ENCODE peak calls at places on chromosomes 2 and 18, in four cellular contexts. One of them, this sample, is unnamed.

GRCh38 chr18:63924551-63924950 is 16.8 kb downstream of the SERPINB10 start:
- DNase-seq in brain microvascular endothelial cell: no peak
- DNase-seq in colonic mucosa: no peak
- DNase-seq in PC-3: no peak
- DNase-seq in this sample: no peak

GRCh38 chr2:45688479-45689298 is 37.2 kb downstream of the PRKCE start:
- DNase-seq in brain microvascular endothelial cell: no peak
- DNase-seq in colonic mucosa: no peak
- DNase-seq in PC-3: no peak
- DNase-seq in this sample: no peak

GRCh38 chr18:36377626-36378025 is 80.1 kb downstream of the FHOD3 start:
- DNase-seq in brain microvascular endothelial cell: no peak
- DNase-seq in PC-3: no peak
- DNase-seq in colonic mucosa: no peak
- DNase-seq in this sample: no peak

GRCh38 chr18:55478301-55478660 is 109.7 kb downstream of the TCF4 start:
- DNase-seq in PC-3: no peak
- DNase-seq in brain microvascular endothelial cell: no peak
- DNase-seq in colonic mucosa: no peak
- DNase-seq in this sample: no peak

GRCh38 chr2:213227458-213227857 is 56.8 kb upstream of the SPAG16 start:
- DNase-seq in PC-3: no peak
- DNase-seq in colonic mucosa: no peak
- DNase-seq in brain microvascular endothelial cell: no peak
- DNase-seq in this sample: peak; percentile 56

GRCh38 chr2:191622374-191623320 is 55.3 kb upstream of the NABP1 start:
- DNase-seq in brain microvascular endothelial cell: no peak
- DNase-seq in PC-3: peak; percentile 62
- DNase-seq in colonic mucosa: no peak
- DNase-seq in this sample: peak; percentile 46

GRCh38 chr2:212842544-212843185 is 304.1 kb upstream of the ERBB4 start:
- DNase-seq in colonic mucosa: no peak
- DNase-seq in PC-3: peak; percentile 71
- DNase-seq in brain microvascular endothelial cell: peak; percentile 68
- DNase-seq in this sample: peak; percentile 98

GRCh38 chr18:35808796-35809195 is 163.7 kb upstream of the RMP24 start:
- DNase-seq in colonic mucosa: no peak
- DNase-seq in PC-3: no peak
- DNase-seq in brain microvascular endothelial cell: no peak
- DNase-seq in this sample: no peak

GRCh38 chr2:45218298-45218697 is 209.0 kb upstream of the SIX2 start:
- DNase-seq in colonic mucosa: no peak
- DNase-seq in PC-3: no peak
- DNase-seq in brain microvascular endothelial cell: no peak
- DNase-seq in this sample: no peak

GRCh38 chr2:11179196-11179595 is 23.9 kb downstream of the SLC66A3 start:
- DNase-seq in colonic mucosa: no peak
- DNase-seq in brain microvascular endothelial cell: no peak
- DNase-seq in PC-3: no peak
- DNase-seq in this sample: no peak

GRCh38 chr2:55763721-55764120 is 70.1 kb upstream of the PNPT1 start:
- DNase-seq in PC-3: no peak
- DNase-seq in brain microvascular endothelial cell: no peak
- DNase-seq in colonic mucosa: no peak
- DNase-seq in this sample: no peak

GRCh38 chr18:10524507-10525425 is 1.1 kb upstream of the NAPG start:
- DNase-seq in brain microvascular endothelial cell: no peak
- DNase-seq in colonic mucosa: no peak
- DNase-seq in PC-3: peak; percentile 44
- DNase-seq in this sample: peak; percentile 79

GRCh38 chr2:50097118-50097517 is 934.8 kb downstream of the NRXN1 start:
- DNase-seq in brain microvascular endothelial cell: no peak
- DNase-seq in PC-3: no peak
- DNase-seq in colonic mucosa: no peak
- DNase-seq in this sample: no peak

GRCh38 chr2:239762742-239763269 is 262.3 kb downstream of the NDUFA10 start:
- DNase-seq in colonic mucosa: no peak
- DNase-seq in PC-3: no peak
- DNase-seq in brain microvascular endothelial cell: no peak
- DNase-seq in this sample: no peak

GRCh38 chr2:105671156-105671555 is 73.6 kb upstream of the NCK2 start:
- DNase-seq in colonic mucosa: no peak
- DNase-seq in brain microvascular endothelial cell: no peak
- DNase-seq in PC-3: no peak
- DNase-seq in this sample: peak; percentile 29

GRCh38 chr2:19140463-19141208 is 217.8 kb downstream of the OSR1 start:
- DNase-seq in colonic mucosa: no peak
- DNase-seq in PC-3: peak; percentile 99
- DNase-seq in brain microvascular endothelial cell: peak; percentile 88
- DNase-seq in this sample: peak; percentile 52

GRCh38 chr18:79485788-79486355 is 90.1 kb downstream of the NFATC1 start:
- DNase-seq in brain microvascular endothelial cell: peak; percentile 86
- DNase-seq in PC-3: peak; percentile 6
- DNase-seq in colonic mucosa: no peak
- DNase-seq in this sample: no peak

GRCh38 chr2:181396575-181397062 is 60.6 kb upstream of the ITGA4 start:
- DNase-seq in PC-3: no peak
- DNase-seq in colonic mucosa: no peak
- DNase-seq in brain microvascular endothelial cell: no peak
- DNase-seq in this sample: no peak

GRCh38 chr18:8507361-8507760 is 101.9 kb upstream of the RAB12 start:
- DNase-seq in colonic mucosa: no peak
- DNase-seq in PC-3: no peak
- DNase-seq in brain microvascular endothelial cell: peak; percentile 14
- DNase-seq in this sample: no peak

GRCh38 chr2:162582357-162582798 is 238.4 kb downstream of the GCA start:
- DNase-seq in brain microvascular endothelial cell: peak; percentile 54
- DNase-seq in colonic mucosa: peak; percentile 37
- DNase-seq in PC-3: peak; percentile 69
- DNase-seq in this sample: no peak

GRCh38 chr2:223970343-223971128 is 13.3 kb downstream of the MRPL44 start:
- DNase-seq in PC-3: peak; percentile 85
- DNase-seq in colonic mucosa: peak; percentile 64
- DNase-seq in brain microvascular endothelial cell: peak; percentile 65
- DNase-seq in this sample: peak; percentile 41

GRCh38 chr2:70469961-70470360 is 83.7 kb downstream of the TGFA start:
- DNase-seq in PC-3: no peak
- DNase-seq in brain microvascular endothelial cell: no peak
- DNase-seq in colonic mucosa: no peak
- DNase-seq in this sample: no peak

GRCh38 chr2:240449764-240450531 is 14.5 kb downstream of the GPC1 start:
- DNase-seq in colonic mucosa: no peak
- DNase-seq in brain microvascular endothelial cell: no peak
- DNase-seq in PC-3: no peak
- DNase-seq in this sample: peak; percentile 85

GRCh38 chr2:227942021-227942420 is 70.6 kb downstream of the DAW1 start:
- DNase-seq in PC-3: peak; percentile 26
- DNase-seq in brain microvascular endothelial cell: no peak
- DNase-seq in colonic mucosa: no peak
- DNase-seq in this sample: no peak

GRCh38 chr2:29119211-29119610 is 4.0 kb downstream of the CLIP4 start:
- DNase-seq in brain microvascular endothelial cell: no peak
- DNase-seq in PC-3: peak; percentile 26
- DNase-seq in colonic mucosa: no peak
- DNase-seq in this sample: peak; percentile 52

GRCh38 chr2:142128105-142128504 is 2.7 kb downstream of the LRP1B start:
- DNase-seq in PC-3: no peak
- DNase-seq in brain microvascular endothelial cell: no peak
- DNase-seq in colonic mucosa: no peak
- DNase-seq in this sample: no peak

GRCh38 chr2:71746946-71747501 is 293.7 kb downstream of the DYSF start:
- DNase-seq in brain microvascular endothelial cell: no peak
- DNase-seq in PC-3: peak; percentile 49
- DNase-seq in colonic mucosa: peak; percentile 49
- DNase-seq in this sample: no peak

GRCh38 chr2:172549131-172549530 is 6.8 kb upstream of the PDK1 start:
- DNase-seq in brain microvascular endothelial cell: no peak
- DNase-seq in colonic mucosa: no peak
- DNase-seq in PC-3: no peak
- DNase-seq in this sample: no peak

GRCh38 chr2:208657468-208657867 is 250.9 kb downstream of the PTH2R start:
- DNase-seq in brain microvascular endothelial cell: no peak
- DNase-seq in PC-3: peak; percentile 6
- DNase-seq in colonic mucosa: no peak
- DNase-seq in this sample: no peak

GRCh38 chr18:5455644-5456043 is 88.2 kb downstream of the EPB41L3 start:
- DNase-seq in brain microvascular endothelial cell: peak; percentile 81
- DNase-seq in colonic mucosa: no peak
- DNase-seq in PC-3: peak; percentile 40
- DNase-seq in this sample: no peak

GRCh38 chr18:5457467-5457957 is 86.3 kb downstream of the EPB41L3 start:
- DNase-seq in brain microvascular endothelial cell: no peak
- DNase-seq in colonic mucosa: no peak
- DNase-seq in PC-3: no peak
- DNase-seq in this sample: no peak

GRCh38 chr18:5452943-5453342 is 90.9 kb downstream of the EPB41L3 start:
- DNase-seq in PC-3: peak; percentile 36
- DNase-seq in brain microvascular endothelial cell: no peak
- DNase-seq in colonic mucosa: no peak
- DNase-seq in this sample: no peak

GRCh38 chr18:5461056-5461455 is 82.7 kb downstream of the EPB41L3 start:
- DNase-seq in PC-3: peak; percentile 10
- DNase-seq in brain microvascular endothelial cell: no peak
- DNase-seq in colonic mucosa: no peak
- DNase-seq in this sample: no peak

DNA sequence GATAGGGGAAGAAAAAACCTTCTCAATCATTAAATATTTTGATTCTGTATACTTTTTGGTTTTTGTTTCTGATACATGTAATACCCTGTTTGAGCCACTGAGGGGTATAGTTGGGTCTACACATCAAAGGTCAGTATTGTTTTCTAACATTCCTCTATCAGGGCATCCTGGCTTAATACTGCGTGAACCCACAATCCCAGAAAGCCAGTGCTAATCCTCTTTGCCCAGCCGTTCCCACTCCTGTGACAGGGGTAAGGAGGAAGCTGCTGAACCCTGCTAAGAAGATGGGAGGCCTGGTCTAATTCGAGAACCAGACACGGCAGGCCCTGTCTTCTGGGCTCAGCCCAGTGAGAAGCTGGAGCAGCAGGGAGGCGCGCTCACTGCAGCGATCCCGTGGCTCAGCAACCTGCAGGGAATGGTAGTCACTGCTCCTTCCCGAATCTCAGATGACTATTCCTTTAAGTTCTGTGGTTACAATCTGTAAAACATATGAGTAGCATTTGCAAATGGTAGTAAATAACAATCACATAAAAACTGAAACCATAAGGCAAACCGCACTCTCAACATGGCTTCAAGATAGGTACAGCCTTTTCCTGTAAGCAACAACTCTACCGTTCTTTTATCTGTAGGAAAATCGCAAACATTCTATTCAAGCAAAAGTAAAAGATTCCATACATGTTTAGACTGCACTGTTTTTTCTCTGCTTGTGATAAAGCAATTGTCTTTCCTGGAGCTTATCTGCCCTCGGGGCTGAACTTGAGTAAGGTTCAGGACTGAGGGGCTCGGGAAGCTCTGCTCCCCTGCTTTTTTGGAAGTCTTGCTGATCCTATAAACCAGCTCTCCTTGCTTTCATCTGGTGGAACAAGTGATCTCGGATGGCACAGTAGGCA is 87.0 kb downstream of the EPB41L3 start:
- DNase-seq in PC-3: no peak
- DNase-seq in colonic mucosa: no peak
- DNase-seq in brain microvascular endothelial cell: peak; percentile 29
- DNase-seq in this sample: peak; percentile 23
- H3K27ac ChIP-seq in PC-3: peak overlapping the region; percentile 80
- H3K27ac ChIP-seq in colonic mucosa: no peak overlapping the region
- H3K27ac ChIP-seq in brain microvascular endothelial cell: peak overlapping the region; percentile 88
- H3K27ac ChIP-seq in this sample: no peak overlapping the region

DNA sequence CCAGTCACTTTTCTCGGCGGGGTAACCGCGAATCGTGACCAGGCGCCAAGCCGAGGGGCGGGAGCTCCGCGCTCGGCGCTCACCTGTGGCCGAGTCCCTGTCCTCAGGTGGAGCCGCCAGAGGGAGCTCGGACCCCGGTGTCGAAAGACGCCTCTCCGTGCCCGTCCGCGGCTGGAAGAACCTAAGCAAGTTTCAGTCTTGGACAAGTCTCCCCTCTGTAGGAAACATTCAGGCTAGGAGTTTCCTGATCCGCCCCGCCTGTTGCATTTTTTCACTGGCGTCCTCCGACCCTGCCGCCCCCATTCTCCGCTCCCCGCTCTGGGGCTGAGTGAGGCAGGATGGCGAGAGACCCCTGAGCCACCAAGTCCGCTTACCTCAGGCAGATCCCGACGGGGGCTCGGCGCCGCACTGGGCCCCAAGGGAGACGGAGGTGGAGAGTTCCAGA is 511 bp downstream of the DSEL start:
- DNase-seq in colonic mucosa: peak; percentile 85
- DNase-seq in PC-3: peak; percentile 93
- DNase-seq in brain microvascular endothelial cell: peak; percentile 78
- DNase-seq in this sample: peak; percentile 84
- H3K27ac ChIP-seq in colonic mucosa: peak overlapping the region; percentile 39
- H3K27ac ChIP-seq in PC-3: peak overlapping the region; percentile 42
- H3K27ac ChIP-seq in brain microvascular endothelial cell: peak overlapping the region; percentile 76
- H3K27ac ChIP-seq in this sample: peak overlapping the region; percentile 51

GRCh38 chr2:241857572-241858121 is 1.0 kb downstream of the PDCD1 start:
- DNase-seq in brain microvascular endothelial cell: no peak
- DNase-seq in PC-3: no peak
- DNase-seq in colonic mucosa: no peak
- DNase-seq in this sample: no peak
- H3K27ac ChIP-seq in brain microvascular endothelial cell: no peak overlapping the region
- H3K27ac ChIP-seq in PC-3: no peak overlapping the region
- H3K27ac ChIP-seq in colonic mucosa: no peak overlapping the region
- H3K27ac ChIP-seq in this sample: no peak overlapping the region

DNA sequence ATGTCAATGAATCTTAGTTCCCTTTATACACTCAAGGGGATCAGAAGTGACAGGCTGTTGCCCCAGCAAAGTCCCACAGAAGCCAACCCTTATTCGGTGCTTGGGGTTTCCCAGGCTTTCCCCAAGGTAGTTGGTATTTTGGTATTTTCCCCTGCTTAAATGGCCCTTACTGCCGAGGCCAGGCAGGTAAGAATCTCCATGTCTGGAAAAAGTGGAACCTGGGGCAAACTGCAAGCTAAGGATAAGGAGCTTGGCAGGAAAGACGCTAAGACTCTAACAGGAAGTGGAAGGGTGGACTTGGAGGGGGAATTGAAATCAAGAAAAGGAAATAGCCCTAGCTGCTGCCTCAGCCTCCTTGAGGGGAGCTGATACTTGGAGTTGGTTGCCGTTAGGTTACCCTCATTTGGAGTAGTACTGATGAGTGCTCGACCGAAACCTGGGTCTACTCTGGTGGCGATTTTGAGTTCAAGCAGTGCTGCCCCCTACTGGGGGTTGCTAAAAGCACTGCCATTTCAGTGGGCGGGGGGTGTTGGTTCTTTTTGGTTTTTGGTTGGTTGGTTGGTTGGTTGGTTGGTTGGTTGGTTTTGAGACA is 3.3 kb upstream of the GPBAR1 start:
- DNase-seq in PC-3: peak; percentile 45
- DNase-seq in brain microvascular endothelial cell: no peak
- DNase-seq in colonic mucosa: no peak
- DNase-seq in this sample: peak; percentile 39
- H3K27ac ChIP-seq in PC-3: no peak overlapping the region
- H3K27ac ChIP-seq in brain microvascular endothelial cell: no peak overlapping the region
- H3K27ac ChIP-seq in colonic mucosa: peak overlapping the region; percentile 11
- H3K27ac ChIP-seq in this sample: no peak overlapping the region

This sample was measured in foreskin keratinocyte.